ENCODE peak calls at places on chromosomes 4 and X, in five cellular contexts. Y, M, C, F and Q are unnamed samples.

GRCh38 chr4:137635108-137635507 is 102.8 kb upstream of the PCDH18 start:
- DNase-seq in Y (no peak), F (no peak), C (peak), M (no peak), Q (no peak)

GRCh38 chr4:86481429-86481828 is 112.7 kb upstream of the PTPN13 start:
- DNase-seq in C (no peak), M (no peak), Y (no peak), F (no peak), Q (peak)

GRCh38 chr4:151933122-151933827 is 172.5 kb upstream of the GATB start:
- DNase-seq in F (no peak), C (no peak), M (no peak), Y (no peak), Q (peak)

GRCh38 chr4:85482000-85482738 is 7.2 kb downstream of the ARHGAP24 start:
- DNase-seq in C (no peak), F (no peak), Y (no peak), M (no peak), Q (peak)

GRCh38 chr4:86973668-86974067 is 38.9 kb downstream of the AFF1 start:
- DNase-seq in F (no peak), Y (no peak), M (no peak), C (peak), Q (no peak)

GRCh38 chrX:154918060-154918483 is 31.9 kb downstream of the F8A1 start:
- DNase-seq in Y (peak), F (peak), C (peak), M (peak), Q (peak)

GRCh38 chr4:153232768-153233167 is 28.5 kb downstream of the TRIM2 start:
- DNase-seq in F (peak), M (no peak), Y (no peak), C (peak), Q (peak)

GRCh38 chr4:69025191-69025998 is 70.9 kb upstream of the UGT2B7 start:
- DNase-seq in C (peak), F (peak), Y (no peak), M (no peak), Q (peak)

GRCh38 chrX:137031517-137032377 is 2.0 kb downstream of the GPR101 start:
- DNase-seq in M (peak), C (no peak), Y (peak), F (no peak), Q (peak)

DNA sequence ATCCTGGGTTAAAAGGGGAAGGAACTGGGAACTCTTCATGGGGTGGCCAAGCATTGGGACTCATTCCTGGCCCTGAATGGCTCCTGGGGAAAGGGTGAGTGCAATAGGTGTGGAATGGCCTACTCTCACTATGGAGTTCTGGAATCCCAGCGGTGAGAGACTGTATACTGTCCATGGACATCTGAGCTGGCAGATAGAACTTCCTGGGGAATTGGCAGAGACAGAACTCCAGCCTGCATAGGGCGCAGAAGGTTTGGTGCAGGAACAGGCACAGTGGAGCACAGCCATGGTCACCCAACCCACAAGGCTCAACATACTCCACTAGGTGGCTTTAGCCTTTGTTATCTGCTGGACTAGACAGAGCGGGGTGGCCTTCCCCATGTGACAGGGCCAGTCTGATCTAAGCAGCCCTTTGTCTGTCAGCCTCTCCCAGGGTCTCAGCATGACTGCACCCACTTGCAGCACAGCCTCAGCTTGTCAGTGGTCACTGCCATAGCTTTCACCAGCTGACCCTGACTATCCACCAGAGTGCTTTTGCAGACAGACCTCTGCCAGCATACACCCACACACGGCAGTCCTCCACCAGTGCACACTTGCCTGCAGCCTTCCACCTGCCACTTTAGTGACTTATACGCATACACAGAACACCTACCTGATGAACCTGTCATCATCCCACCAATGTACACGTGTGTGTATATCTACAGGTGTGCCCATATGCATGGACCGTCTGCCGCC is 48.4 kb downstream of the TECRL start:
- DNase-seq in M (no peak), F (no peak), C (no peak), Y (no peak), Q (no peak)
- TF ChIP-seq CREB1 in M (no peak), F (no peak), C (no peak), Y (no peak), Q (no peak)

DNA sequence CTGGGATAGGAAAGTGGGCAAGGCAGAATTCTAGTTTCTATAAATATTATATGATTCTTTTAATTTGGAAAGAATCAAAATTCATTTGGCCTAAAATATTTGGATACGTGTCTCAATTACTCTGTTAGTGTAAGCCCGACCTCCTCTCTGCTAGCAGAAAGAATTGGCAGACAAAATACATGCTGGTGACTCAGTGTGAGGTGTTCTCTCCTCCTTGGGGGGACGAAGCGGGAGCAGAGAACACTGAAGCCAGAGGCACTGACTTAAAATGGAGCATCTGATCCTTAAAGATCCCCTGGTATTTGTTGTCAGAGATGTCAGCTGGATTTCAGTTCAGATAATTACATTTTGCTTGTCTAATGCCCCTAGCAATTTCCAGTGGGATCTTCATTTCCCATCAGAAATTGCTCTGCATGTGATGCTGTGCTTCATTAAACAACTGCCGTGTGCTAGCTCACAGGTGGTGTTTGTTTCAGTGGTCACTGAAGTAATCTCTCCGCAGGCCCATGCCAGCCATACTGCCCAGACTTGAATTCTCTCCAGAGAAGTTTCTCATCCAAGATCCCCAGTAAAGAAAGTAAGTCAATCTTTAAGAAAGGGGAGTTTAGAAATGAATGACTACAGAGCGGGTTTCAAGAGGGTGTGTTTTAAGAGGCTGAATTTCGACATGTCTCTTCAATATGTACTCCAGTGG is 188.7 kb upstream of the TLL1 start:
- DNase-seq in C (no peak), F (no peak), M (no peak), Y (no peak), Q (no peak)
- H3K4me2 ChIP-seq in C (no peak), F (no peak), M (no peak), Y (no peak), Q (no peak)

GRCh38 chrX:141443922-141444321 is 140.6 kb downstream of the SPANXA1 start:
- DNase-seq in F (no peak), C (no peak), M (no peak), Y (no peak), Q (no peak)

GRCh38 chrX:141439651-141440050 is 144.9 kb downstream of the SPANXA1 start:
- DNase-seq in Y (no peak), M (no peak), F (no peak), C (no peak), Q (no peak)
- TF ChIP-seq CREB1 in Y (no peak), M (no peak), F (no peak), C (no peak), Q (no peak)

GRCh38 chr4:3879681-3880594 is 113.8 kb downstream of the ADRA2C start:
- DNase-seq in F (no peak), C (no peak), Y (no peak), M (no peak), Q (peak)
- H3K4me2 ChIP-seq in F (peak), C (no peak), Y (no peak), M (no peak), Q (peak)